ENCODE peak calls at places on chromosomes 4 and X, in four cellular contexts. R is HFF-Myc, A is psoas muscle, S is thoracic aorta. D is an unnamed sample.

GRCh38 chr4:107265859-107266258 is 229.7 kb upstream of the DKK2 start:
- DNase-seq in A (no peak), R (no peak), S (no peak), D (no peak)

GRCh38 chr4:111984169-111984873 is 160.9 kb upstream of the FAM241A start:
- DNase-seq in A (no peak), R (no peak), S (no peak), D (no peak)

GRCh38 chrX:320126-320783 is 1.7 kb upstream of the GTPBP6 start:
- DNase-seq in A (peak; percentile 25), S (no peak), R (no peak), D (no peak)

GRCh38 chr4:23023121-23023520 is 330.4 kb downstream of the GBA3 start:
- DNase-seq in R (no peak), A (no peak), S (no peak), D (no peak)

GRCh38 chrX:76427560-76428242 is at the start of gene MAGEE1:
- DNase-seq in S (peak; percentile 5), R (peak; percentile 0), A (peak; percentile 77), D (no peak)

GRCh38 chr4:7370038-7370437 is 64.7 kb downstream of the PSAPL1 start:
- DNase-seq in S (no peak), R (no peak), A (no peak), D (no peak)

GRCh38 chr4:128831526-128832252 is 22.2 kb downstream of the JADE1 start:
- DNase-seq in S (no peak), R (no peak), A (no peak), D (no peak)

GRCh38 chr4:71608674-71609062 is 175.2 kb downstream of the GC start:
- DNase-seq in S (no peak), R (no peak), A (no peak), D (no peak)

GRCh38 chrX:115560211-115560977 is 580 bp upstream of the PLS3 start:
- DNase-seq in A (no peak), R (no peak), S (no peak), D (no peak)

GRCh38 chr4:89586864-89587263 is 250.1 kb downstream of the SNCA start:
- DNase-seq in S (no peak), A (no peak), R (no peak), D (no peak)

GRCh38 chr4:92535599-92535998 is 231.8 kb downstream of the GRID2 start:
- DNase-seq in R (no peak), A (no peak), S (no peak), D (no peak)

GRCh38 chrX:47649781-47650163 is 591 bp downstream of the ELK1 start:
- DNase-seq in S (no peak), A (no peak), R (no peak), D (no peak)

GRCh38 chr4:35252866-35253265 is 991.4 kb downstream of the ARAP2 start:
- DNase-seq in S (no peak), R (no peak), A (no peak), D (no peak)

GRCh38 chr4:46389301-46389761 is 597 bp downstream of the GABRA2 start:
- DNase-seq in S (no peak), A (no peak), R (no peak), D (no peak)

GRCh38 chr4:186330368-186330767 is 64.4 kb downstream of the F11 start:
- DNase-seq in S (no peak), A (no peak), R (no peak), D (no peak)

GRCh38 chr4:84897516-84897915 is 69.0 kb downstream of the WDFY3 start:
- DNase-seq in S (no peak), R (no peak), A (no peak), D (no peak)

DNA sequence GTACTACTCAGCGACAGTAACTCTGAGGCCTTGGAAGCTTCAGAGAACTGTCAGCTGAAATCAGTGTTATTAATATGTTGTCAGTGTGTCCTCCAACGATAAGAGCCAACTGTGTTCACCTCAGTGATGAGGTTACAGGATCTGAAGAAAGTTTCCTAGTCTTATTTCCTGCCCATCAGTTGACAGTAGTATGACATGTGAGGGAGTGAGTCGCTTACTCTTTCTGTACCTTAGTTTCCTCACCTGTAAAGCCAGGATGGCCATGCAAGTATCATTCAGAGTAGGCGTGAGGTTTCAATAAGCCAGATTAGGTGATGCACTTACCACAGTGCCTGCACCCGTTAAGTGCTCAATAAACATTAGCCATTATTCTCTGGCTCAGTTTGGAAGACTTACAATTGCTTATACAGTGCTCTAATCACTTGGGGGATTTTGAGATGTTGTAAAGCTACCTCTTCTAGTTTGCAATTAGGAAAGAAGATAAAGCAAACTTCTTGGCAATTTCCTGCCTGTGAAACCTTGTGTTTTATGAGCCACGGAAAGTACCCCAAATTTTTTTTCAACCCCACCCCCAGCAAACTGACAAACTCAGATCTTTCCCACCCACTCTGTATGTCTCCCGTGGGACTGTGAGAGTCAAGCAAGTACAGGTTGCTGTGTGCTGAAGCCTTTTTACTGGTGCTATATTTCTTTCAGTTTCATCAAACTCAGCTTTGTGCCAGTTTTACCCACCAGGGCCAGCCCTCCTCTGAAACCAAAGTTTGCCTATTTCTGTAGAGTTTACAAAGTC is 62.1 kb downstream of the ANXA3 start:
- DNase-seq in R (no peak), A (no peak), S (no peak), D (no peak)
- H3K4me3 ChIP-seq in R (no peak overlapping the region), A (no peak overlapping the region), S (no peak overlapping the region), D (no peak overlapping the region)

GRCh38 chr4:25928320-25928955 is 14.4 kb downstream of the SMIM20 start:
- DNase-seq in S (no peak), R (no peak), A (no peak), D (no peak)

GRCh38 chr4:25927361-25928040 is 13.5 kb downstream of the SMIM20 start:
- DNase-seq in S (no peak), R (no peak), A (no peak), D (no peak)

GRCh38 chr4:25930722-25931354 is 16.8 kb downstream of the SMIM20 start:
- DNase-seq in A (no peak), S (no peak), R (no peak), D (no peak)

GRCh38 chr4:25926473-25926872 is 12.5 kb downstream of the SMIM20 start:
- DNase-seq in R (no peak), S (no peak), A (no peak), D (no peak)

DNA sequence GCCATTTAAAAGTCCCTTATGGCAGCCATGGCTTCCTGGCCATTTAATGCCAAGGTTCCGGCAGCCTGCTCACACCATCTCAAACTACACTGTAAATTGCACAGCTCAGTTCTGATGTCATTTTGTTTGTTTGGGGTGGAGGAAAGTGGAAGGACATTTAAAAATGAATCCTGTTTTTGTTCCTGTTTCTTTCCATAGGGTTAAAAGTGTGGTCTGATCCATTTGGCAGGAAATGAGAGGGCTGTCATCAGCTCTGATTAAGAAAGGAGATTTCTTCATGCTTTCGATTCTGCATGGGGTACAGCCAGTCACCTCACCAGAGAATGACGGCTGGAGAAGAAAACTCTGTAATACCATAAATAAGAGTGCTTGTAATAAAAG is 14.9 kb downstream of the SMIM20 start:
- DNase-seq in A (no peak), R (no peak), S (no peak), D (no peak)
- H3K4me3 ChIP-seq in A (peak overlapping the region; percentile 11), R (no peak overlapping the region), S (peak overlapping the region; percentile 42), D (no peak overlapping the region)

DNA sequence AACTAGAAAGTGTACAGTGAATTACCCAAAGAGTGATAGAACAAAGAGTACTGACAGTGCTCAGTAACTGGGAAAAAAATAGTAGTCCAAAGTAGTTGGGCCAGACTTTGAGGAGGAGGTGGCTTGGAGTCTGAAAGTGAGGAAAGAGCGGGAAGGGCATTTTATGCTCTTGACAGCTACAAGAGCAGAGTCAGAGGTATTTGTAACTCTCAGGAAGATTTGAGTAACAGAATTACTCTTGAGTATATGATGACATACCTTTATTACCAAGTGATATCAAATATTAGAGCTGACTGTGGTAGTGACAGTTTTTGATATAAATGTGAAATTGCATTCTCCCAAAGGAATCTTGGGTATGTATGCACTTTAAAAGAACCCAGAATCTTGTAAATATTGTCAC is 2.2 kb downstream of the SLAIN2 start:
- DNase-seq in R (no peak), A (no peak), S (no peak), D (no peak)
- H3K4me3 ChIP-seq in R (peak overlapping the region; percentile 90), A (peak overlapping the region; percentile 95), S (peak overlapping the region; percentile 93), D (peak overlapping the region; percentile 76)

GRCh38 chr4:40309250-40309774 is 25.8 kb upstream of the CHRNA9 start:
- DNase-seq in A (peak; percentile 85), R (peak; percentile 53), S (peak; percentile 74), D (peak; percentile 56)
- H3K4me3 ChIP-seq in A (no peak overlapping the region), R (no peak overlapping the region), S (peak overlapping the region; percentile 28), D (peak overlapping the region; percentile 29)

GRCh38 chr4:40720351-40720750 is 29.4 kb upstream of the NSUN7 start:
- DNase-seq in R (no peak), S (no peak), A (no peak), D (no peak)

GRCh38 chr4:40723728-40724127 is 26.0 kb upstream of the NSUN7 start:
- DNase-seq in A (no peak), R (no peak), S (no peak), D (no peak)

GRCh38 chr4:40721730-40722171 is 28.0 kb upstream of the NSUN7 start:
- DNase-seq in A (no peak), S (no peak), R (no peak), D (no peak)

GRCh38 chr4:40720931-40721330 is 28.8 kb upstream of the NSUN7 start:
- DNase-seq in S (no peak), A (no peak), R (no peak), D (no peak)

DNA sequence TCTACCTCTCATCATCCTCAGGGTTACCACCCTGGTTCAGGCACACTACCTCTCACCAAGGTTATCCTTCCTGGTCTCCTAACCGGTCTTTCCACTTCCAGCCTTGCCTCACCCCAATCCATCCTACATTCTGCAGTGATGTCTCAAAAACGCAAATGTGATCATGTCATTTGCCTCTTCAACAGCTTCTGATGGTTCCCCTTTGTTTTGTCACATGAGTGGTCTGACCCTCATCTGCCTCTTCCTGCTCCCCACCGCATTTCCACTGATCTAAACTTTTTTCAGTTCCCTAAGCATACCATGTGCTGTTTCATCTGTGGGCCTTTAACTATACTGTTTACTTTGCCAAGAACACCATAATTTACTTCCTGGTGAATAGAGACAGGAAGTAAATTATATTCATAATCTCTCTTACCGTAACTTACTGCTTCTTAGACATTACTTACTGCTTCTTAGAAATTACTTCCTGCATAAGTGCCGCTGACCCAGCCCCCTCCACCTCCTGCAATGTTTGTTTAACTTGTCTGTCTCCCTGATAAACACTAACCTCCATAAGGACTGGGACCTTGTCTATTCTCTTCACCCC is 27.1 kb upstream of the NSUN7 start:
- DNase-seq in S (no peak), A (no peak), R (no peak), D (no peak)
- H3K4me3 ChIP-seq in S (no peak overlapping the region), A (no peak overlapping the region), R (no peak overlapping the region), D (no peak overlapping the region)

GRCh38 chrX:137427813-137428212 is 138.1 kb upstream of the ZIC3 start:
- DNase-seq in A (no peak), R (no peak), S (no peak), D (no peak)

GRCh38 chrX:137427061-137427778 is 138.7 kb upstream of the ZIC3 start:
- DNase-seq in S (no peak), R (no peak), A (no peak), D (no peak)

GRCh38 chrX:137430301-137430700 is 135.6 kb upstream of the ZIC3 start:
- DNase-seq in R (no peak), S (no peak), A (no peak), D (no peak)

GRCh38 chrX:137428251-137428661 is 137.7 kb upstream of the ZIC3 start:
- DNase-seq in R (no peak), A (peak; percentile 16), S (no peak), D (no peak)

GRCh38 chrX:137428777-137429564 is 137.0 kb upstream of the ZIC3 start:
- DNase-seq in R (no peak), A (no peak), S (no peak), D (no peak)
- H3K4me3 ChIP-seq in R (no peak overlapping the region), A (peak overlapping the region; percentile 61), S (peak overlapping the region; percentile 74), D (no peak overlapping the region)

D was measured in AG04450.